ENCODE peak calls at places on chromosomes 16 and 17, in four cellular contexts. P is psoas muscle, H is ovary, F is OCI-LY7. G is an unnamed sample. For H3K36me3, the result is how much of the 10 kb centered on the place peaks cover.

GRCh38 chr17:4786111-4786491 is at the start of gene VMO1:
- DNase-seq in P (no peak), H (no peak), F (no peak), G (peak)

GRCh38 chr17:44628234-44629188 is 27.8 kb upstream of the MEIOC start:
- DNase-seq in P (no peak), H (no peak), F (peak), G (no peak)

GRCh38 chr16:57141822-57142631 is 43.8 kb downstream of the PSME3IP1 start:
- DNase-seq in P (no peak), H (no peak), F (peak), G (no peak)

GRCh38 chr16:72108353-72109102 is 14.9 kb downstream of the DHX38 start:
- DNase-seq in P (no peak), H (no peak), F (no peak), G (no peak)

GRCh38 chr17:45197555-45198334 is 23.9 kb upstream of the FMNL1 start:
- DNase-seq in P (peak), H (peak), F (peak), G (peak)

GRCh38 chr16:71421911-71422310 is 19.9 kb downstream of the TLE7 start:
- DNase-seq in P (no peak), H (no peak), F (peak), G (peak)

GRCh38 chr17:68033636-68034451 is 1.7 kb upstream of the KPNA2 start:
- DNase-seq in P (no peak), H (no peak), F (peak), G (no peak)

GRCh38 chr17:31739300-31739699 is 119.7 kb downstream of the COPRS start:
- DNase-seq in P (no peak), H (no peak), F (no peak), G (no peak)

GRCh38 chr17:60165223-60165622 is 15.4 kb downstream of the CA4 start:
- DNase-seq in P (no peak), H (no peak), F (no peak), G (no peak)

GRCh38 chr16:85460983-85461813 is 151.9 kb upstream of the GSE1 start:
- DNase-seq in P (peak), H (peak), F (no peak), G (peak)

GRCh38 chr16:15055141-15056053 is 477 bp downstream of the NTAN1 start:
- DNase-seq in P (peak), H (peak), F (peak), G (peak)

GRCh38 chr16:74667215-74667765 is 613 bp upstream of the RFWD3 start:
- DNase-seq in P (no peak), H (peak), F (peak), G (peak)

GRCh38 chr17:35001549-35001948 is 21.2 kb downstream of the LIG3 start:
- DNase-seq in P (no peak), H (no peak), F (no peak), G (no peak)

GRCh38 chr16:84461029-84461415 is 43.4 kb downstream of the MEAK7 start:
- DNase-seq in P (no peak), H (no peak), F (no peak), G (no peak)

GRCh38 chr16:80317132-80318098 is 223.4 kb upstream of the DYNLRB2 start:
- DNase-seq in P (no peak), H (no peak), F (no peak), G (no peak)

GRCh38 chr17:5592382-5592781 is 8.1 kb upstream of the NLRP1 start:
- DNase-seq in P (no peak), H (no peak), F (peak), G (no peak)

DNA sequence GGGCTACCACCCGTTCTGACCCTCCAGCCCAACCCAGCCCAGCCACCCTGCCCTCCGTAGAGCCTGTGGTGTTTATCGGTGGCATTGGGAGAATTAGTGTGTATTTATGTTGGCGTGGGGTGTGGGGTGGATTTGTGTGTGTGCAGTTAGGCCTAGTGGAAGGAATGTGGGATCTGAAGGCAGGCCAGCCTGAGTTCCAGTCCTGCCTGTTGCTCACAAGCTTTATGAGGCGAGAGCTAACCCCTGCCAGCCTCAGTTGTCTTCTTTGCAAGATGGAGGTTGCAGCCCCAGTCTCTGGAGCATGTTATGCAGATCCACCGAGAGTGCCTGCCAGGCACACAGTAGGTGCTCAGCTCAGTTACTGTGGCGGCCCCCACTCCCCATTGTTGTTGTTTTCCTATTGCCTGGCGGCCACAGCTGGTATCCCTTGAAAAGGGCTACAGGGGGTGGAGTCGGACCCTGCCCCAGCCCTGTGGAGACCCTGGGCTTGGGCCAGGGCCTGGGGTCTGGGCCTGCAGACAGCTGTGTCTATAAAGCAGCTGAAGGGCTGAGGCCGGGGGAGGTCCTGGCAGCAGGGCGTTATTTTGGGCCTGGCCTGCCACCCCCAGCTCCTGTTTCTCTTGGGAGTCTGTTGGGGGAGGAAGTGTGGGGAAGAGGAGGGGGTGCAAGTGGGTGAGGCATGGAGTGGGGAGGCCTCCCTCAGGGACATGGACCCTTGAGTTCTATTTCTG is 5.1 kb downstream of the ERBB2 start:
- DNase-seq in P (no peak), H (no peak), F (no peak), G (peak)
- H3K4me3 ChIP-seq in P (no peak), H (no peak), F (no peak), G (no peak)

GRCh38 chr16:67546761-67547422 is 15.4 kb upstream of the CTCF start:
- DNase-seq in P (peak), H (peak), F (peak), G (peak)

GRCh38 chr16:67544844-67545664 is 16.4 kb downstream of the RIPOR1 start:
- DNase-seq in P (no peak), H (no peak), F (peak), G (no peak)

GRCh38 chr16:67545665-67546024 is 16.7 kb upstream of the CTCF start:
- DNase-seq in P (no peak), H (peak), F (no peak), G (no peak)

GRCh38 chr16:67547423-67548264 is 14.7 kb upstream of the CTCF start:
- DNase-seq in P (no peak), H (peak), F (peak), G (no peak)

DNA sequence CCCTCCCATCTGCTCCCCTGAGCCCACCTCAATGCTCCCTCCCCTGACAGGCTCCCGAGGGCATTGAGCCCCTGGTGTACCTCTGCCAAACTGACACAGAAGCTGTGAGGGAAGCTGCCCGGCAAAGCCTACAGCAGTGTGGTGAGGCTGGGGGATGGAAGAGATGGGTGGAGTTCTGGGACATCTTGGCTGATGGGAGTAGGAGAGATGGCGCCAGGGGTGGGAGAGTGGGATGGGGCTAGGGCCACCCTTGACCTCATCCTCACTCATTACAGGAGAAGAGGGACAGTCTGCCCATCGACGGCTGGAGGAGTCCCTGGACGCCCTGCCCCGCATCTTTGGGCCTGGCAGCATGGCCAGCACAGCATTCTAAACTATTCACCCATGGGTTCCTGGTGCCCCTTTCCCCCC is 16.2 kb upstream of the CTCF start:
- DNase-seq in P (no peak), H (no peak), F (no peak), G (no peak)
- TF ChIP-seq CTCF in P (no peak), H (no peak), F (no peak), G (no peak)

GRCh38 chr17:83052241-83052564 is 27.2 kb upstream of the METRNL start:
- DNase-seq in P (no peak), H (no peak), F (no peak), G (no peak)

GRCh38 chr17:83053021-83053778 is 26.2 kb upstream of the METRNL start:
- DNase-seq in P (no peak), H (peak), F (no peak), G (no peak)

GRCh38 chr17:83054518-83055125 is 24.8 kb upstream of the METRNL start:
- DNase-seq in P (no peak), H (peak), F (no peak), G (peak)

GRCh38 chr17:83055911-83056582 is 23.4 kb upstream of the METRNL start:
- DNase-seq in P (no peak), H (no peak), F (no peak), G (no peak)

DNA sequence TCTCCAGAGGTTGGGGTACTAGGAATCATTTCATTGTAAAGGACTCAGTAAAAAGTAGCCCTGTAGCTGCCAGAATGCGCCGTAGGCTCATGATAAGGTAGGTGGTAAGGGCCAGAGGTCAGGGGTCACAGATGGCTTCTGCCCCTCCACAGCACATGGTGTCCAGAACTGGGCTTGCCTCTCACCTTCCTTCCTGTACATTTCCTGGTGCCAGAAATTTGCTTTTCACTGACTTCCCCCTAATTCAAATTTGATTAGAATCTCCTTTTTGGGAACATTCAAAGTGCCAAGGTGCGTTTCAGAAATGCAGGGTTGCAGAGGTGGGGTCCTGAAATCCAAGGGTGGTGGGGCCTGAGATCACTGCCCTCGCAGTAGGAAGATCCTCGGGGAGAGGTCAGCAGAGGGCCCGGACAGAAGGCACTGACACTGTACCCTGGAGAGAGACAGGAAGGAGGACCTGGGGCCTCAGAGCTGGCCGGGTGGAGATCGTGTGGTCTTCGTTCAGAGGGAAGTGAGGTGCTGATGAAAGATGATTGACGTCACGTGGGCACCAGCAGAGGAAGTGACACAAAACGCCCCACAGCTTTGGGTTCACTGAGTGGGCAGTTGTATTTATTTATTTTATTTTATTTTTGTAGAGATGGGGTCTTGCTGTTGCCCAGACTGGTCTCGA is 25.5 kb upstream of the METRNL start:
- DNase-seq in P (no peak), H (peak), F (peak), G (peak)
- H3K36me3 ChIP-seq in P (under half), H (under half), F (under half), G (under half)

GRCh38 chr17:42964161-42964932 is at the start of gene AARSD1:
- DNase-seq in P (peak), H (peak), F (peak), G (peak)
- H3K4me3 ChIP-seq in P (peak), H (peak), F (peak), G (peak)

DNA sequence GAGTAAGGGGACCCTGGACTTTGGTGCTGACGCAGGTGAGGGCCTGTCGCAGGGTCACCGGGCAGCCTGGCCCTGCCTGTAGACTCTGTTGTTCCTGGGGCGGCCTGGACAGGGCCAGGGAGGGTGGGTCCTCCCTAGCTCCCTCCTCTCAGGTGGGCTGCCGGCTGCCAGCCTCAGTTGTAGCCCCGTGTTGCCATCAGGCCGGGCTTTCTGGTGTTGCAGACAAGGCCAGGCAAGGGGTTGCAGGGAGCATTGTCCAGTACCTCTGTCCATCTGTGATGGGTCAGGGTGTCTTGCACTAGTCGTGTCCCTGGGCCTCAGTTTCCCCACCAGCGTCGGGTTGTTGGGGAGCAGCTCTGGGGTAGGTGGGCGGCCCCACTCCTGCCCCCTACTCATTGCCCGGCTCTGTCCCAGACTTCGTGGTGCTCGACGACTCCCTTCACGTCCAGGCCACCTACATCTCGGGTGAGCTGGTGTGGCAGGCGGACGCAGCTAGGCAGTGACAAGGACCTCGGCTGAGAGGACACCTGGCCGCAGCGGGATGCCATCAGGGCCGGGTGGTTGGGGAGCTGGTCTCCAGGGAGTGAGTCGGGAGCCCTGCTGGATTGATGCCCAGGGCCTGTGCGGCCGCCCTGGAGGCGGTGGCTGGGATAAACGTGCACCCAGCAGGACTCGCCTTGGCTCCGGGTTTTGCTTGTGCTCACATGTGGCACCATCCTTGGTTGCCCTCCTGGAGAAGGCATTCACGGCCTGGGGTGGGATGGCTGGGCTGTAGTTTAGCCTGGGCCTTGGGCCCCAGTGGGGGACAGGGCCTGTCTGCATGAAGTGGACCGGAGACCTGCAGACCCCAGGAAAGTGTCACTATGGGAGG is 1.9 kb downstream of the CEMP1 start:
- DNase-seq in P (peak), H (no peak), F (no peak), G (no peak)
- TF ChIP-seq CTCF in P (no peak), H (no peak), F (no peak), G (no peak)